ENCODE peak calls at places on chromosomes 4 and X, in eight cellular contexts. Y is NCI-H774, B is ecto neural progenitor cell, O is glutamatergic neuron, H is neuronal stem cell, L is AG09309, A is BJ, W is HS-27A. G is an unnamed sample.

GRCh38 chrX:9282325-9282724 is 182.5 kb upstream of the TBL1X start:
- DNase-seq in A (no peak), H (no peak), O (no peak), Y (no peak), W (no peak), B (no peak), L (no peak), G (no peak)

GRCh38 chr4:169151671-169152070 is 119.1 kb downstream of the SH3RF1 start:
- DNase-seq in B (no peak), L (peak; percentile 28), O (no peak), Y (no peak), H (no peak), W (no peak), A (no peak), G (no peak)

GRCh38 chr4:75671802-75672421 is 1.3 kb downstream of the G3BP2 start:
- DNase-seq in Y (no peak), A (no peak), W (no peak), O (no peak), L (no peak), H (no peak), B (no peak), G (no peak)

GRCh38 chr4:7254736-7255487 is 62.6 kb downstream of the SORCS2 start:
- DNase-seq in L (no peak), B (no peak), H (no peak), W (no peak), O (peak; percentile 68), Y (no peak), A (no peak), G (no peak)

GRCh38 chr4:182971702-182972101 is 54.5 kb upstream of the DCTD start:
- DNase-seq in O (no peak), W (no peak), Y (no peak), L (no peak), A (no peak), B (no peak), H (no peak), G (no peak)

GRCh38 chr4:86918539-86919072 is 16.2 kb upstream of the AFF1 start:
- DNase-seq in B (no peak), A (no peak), O (no peak), H (no peak), Y (no peak), W (no peak), L (no peak), G (no peak)

GRCh38 chrX:106606583-106606982 is 5.2 kb upstream of the RADX start:
- DNase-seq in O (no peak), Y (no peak), H (no peak), L (no peak), A (no peak), B (no peak), W (no peak), G (no peak)

GRCh38 chr4:5471691-5472090 is 236.7 kb downstream of the EVC2 start:
- DNase-seq in Y (no peak), H (no peak), W (no peak), L (no peak), O (no peak), B (no peak), A (no peak), G (no peak)

GRCh38 chrX:119489212-119490074 is 21.2 kb downstream of the SLC25A5 start:
- DNase-seq in W (no peak), O (no peak), A (no peak), B (no peak), H (no peak), L (no peak), Y (no peak), G (no peak)

GRCh38 chr4:146051724-146052396 is 113.2 kb upstream of the ZNF827 start:
- DNase-seq in L (peak; percentile 50), O (no peak), A (peak; percentile 30), Y (no peak), B (no peak), H (no peak), W (peak; percentile 86), G (no peak)

GRCh38 chr4:156949373-156949814 is 22.2 kb downstream of the PDGFC start:
- DNase-seq in W (no peak), A (peak; percentile 61), L (no peak), B (no peak), O (no peak), H (no peak), Y (no peak), G (no peak)

GRCh38 chr4:139416073-139416673 is 37.7 kb upstream of the RAB33B start:
- DNase-seq in B (no peak), H (no peak), L (peak; percentile 17), Y (no peak), A (no peak), O (no peak), W (peak; percentile 27), G (no peak)

GRCh38 chrX:15674514-15674898 is 9.9 kb upstream of the CLTRN start:
- DNase-seq in O (peak; percentile 78), Y (peak; percentile 80), L (peak; percentile 87), W (peak; percentile 71), B (no peak), H (peak; percentile 80), A (peak; percentile 59), G (peak; percentile 72)

GRCh38 chr4:142079951-142080350 is 443.6 kb downstream of the IL15 start:
- DNase-seq in H (no peak), O (no peak), W (no peak), A (no peak), Y (no peak), L (no peak), B (no peak), G (no peak)

GRCh38 chr4:26751004-26751403 is 109.6 kb upstream of the STIM2 start:
- DNase-seq in Y (no peak), W (no peak), H (no peak), A (no peak), L (no peak), B (no peak), O (no peak), G (no peak)

GRCh38 chrX:125757794-125758564 is 408.1 kb downstream of the DCAF12L2 start:
- DNase-seq in W (no peak), B (no peak), O (no peak), A (no peak), L (no peak), Y (no peak), H (no peak), G (no peak)

G was measured in WTC11.